ENCODE peak calls at places on chromosomes 11 and 22, in five cellular contexts. One of them, this sample, is unnamed.

GRCh38 chr11:132941024-132941646 is 591.2 kb downstream of the OPCML start:
- DNase-seq in HT1080: peak; percentile 20
- DNase-seq in NCI-H1694 treated with DMSO at 0.1 percent for 48 hours: peak; percentile 43
- DNase-seq in C1 segment of cervical spinal cord: no peak
- DNase-seq in left ventricle myocardium superior: no peak
- DNase-seq in this sample: peak; percentile 16

GRCh38 chr11:19552100-19552499 is 160.5 kb upstream of the NAV2 start:
- DNase-seq in HT1080: no peak
- DNase-seq in NCI-H1694 treated with DMSO at 0.1 percent for 48 hours: peak; percentile 81
- DNase-seq in left ventricle myocardium superior: no peak
- DNase-seq in C1 segment of cervical spinal cord: no peak
- DNase-seq in this sample: no peak

GRCh38 chr11:69530278-69531070 is 49.0 kb downstream of the LINC01488 start:
- DNase-seq in NCI-H1694 treated with DMSO at 0.1 percent for 48 hours: no peak
- DNase-seq in HT1080: no peak
- DNase-seq in left ventricle myocardium superior: no peak
- DNase-seq in C1 segment of cervical spinal cord: peak; percentile 26
- DNase-seq in this sample: no peak

GRCh38 chr11:102223859-102224258 is 93.4 kb upstream of the BIRC3 start:
- DNase-seq in left ventricle myocardium superior: no peak
- DNase-seq in NCI-H1694 treated with DMSO at 0.1 percent for 48 hours: no peak
- DNase-seq in C1 segment of cervical spinal cord: no peak
- DNase-seq in HT1080: no peak
- DNase-seq in this sample: no peak

GRCh38 chr22:45550416-45550815 is 47.7 kb downstream of the FBLN1 start:
- DNase-seq in NCI-H1694 treated with DMSO at 0.1 percent for 48 hours: no peak
- DNase-seq in HT1080: no peak
- DNase-seq in C1 segment of cervical spinal cord: no peak
- DNase-seq in left ventricle myocardium superior: no peak
- DNase-seq in this sample: no peak

GRCh38 chr22:24768537-24769374 is 5.8 kb downstream of the PIWIL3 start:
- DNase-seq in NCI-H1694 treated with DMSO at 0.1 percent for 48 hours: peak; percentile 66
- DNase-seq in C1 segment of cervical spinal cord: peak; percentile 8
- DNase-seq in left ventricle myocardium superior: peak; percentile 60
- DNase-seq in HT1080: peak; percentile 34
- DNase-seq in this sample: peak; percentile 54

GRCh38 chr11:1306186-1307162 is 3.0 kb downstream of the TOLLIP start:
- DNase-seq in C1 segment of cervical spinal cord: no peak
- DNase-seq in HT1080: no peak
- DNase-seq in left ventricle myocardium superior: peak; percentile 25
- DNase-seq in NCI-H1694 treated with DMSO at 0.1 percent for 48 hours: no peak
- DNase-seq in this sample: no peak

GRCh38 chr11:7514099-7514725 is 413 bp downstream of the PPFIBP2 start:
- DNase-seq in left ventricle myocardium superior: no peak
- DNase-seq in C1 segment of cervical spinal cord: no peak
- DNase-seq in HT1080: no peak
- DNase-seq in NCI-H1694 treated with DMSO at 0.1 percent for 48 hours: no peak
- DNase-seq in this sample: no peak

GRCh38 chr11:116931206-116931953 is 94.0 kb upstream of the APOA1 start:
- DNase-seq in C1 segment of cervical spinal cord: no peak
- DNase-seq in HT1080: peak; percentile 64
- DNase-seq in NCI-H1694 treated with DMSO at 0.1 percent for 48 hours: no peak
- DNase-seq in left ventricle myocardium superior: no peak
- DNase-seq in this sample: no peak

GRCh38 chr11:128359515-128359914 is 227.8 kb downstream of the ETS1 start:
- DNase-seq in NCI-H1694 treated with DMSO at 0.1 percent for 48 hours: no peak
- DNase-seq in left ventricle myocardium superior: no peak
- DNase-seq in C1 segment of cervical spinal cord: no peak
- DNase-seq in HT1080: no peak
- DNase-seq in this sample: peak; percentile 4

GRCh38 chr22:25199726-25200520 is at the start of gene CRYBB3:
- DNase-seq in HT1080: no peak
- DNase-seq in left ventricle myocardium superior: no peak
- DNase-seq in C1 segment of cervical spinal cord: no peak
- DNase-seq in NCI-H1694 treated with DMSO at 0.1 percent for 48 hours: no peak
- DNase-seq in this sample: no peak

GRCh38 chr11:68002943-68003845 is 703 bp downstream of the UNC93B1 start:
- DNase-seq in HT1080: no peak
- DNase-seq in NCI-H1694 treated with DMSO at 0.1 percent for 48 hours: no peak
- DNase-seq in C1 segment of cervical spinal cord: no peak
- DNase-seq in left ventricle myocardium superior: peak; percentile 68
- DNase-seq in this sample: no peak

GRCh38 chr11:46826310-46827044 is 19.6 kb downstream of the CKAP5 start:
- DNase-seq in NCI-H1694 treated with DMSO at 0.1 percent for 48 hours: no peak
- DNase-seq in C1 segment of cervical spinal cord: peak; percentile 45
- DNase-seq in HT1080: peak; percentile 84
- DNase-seq in left ventricle myocardium superior: peak; percentile 92
- DNase-seq in this sample: peak; percentile 45

GRCh38 chr11:23112987-23113886 is 253.0 kb upstream of the CCDC179 start:
- DNase-seq in NCI-H1694 treated with DMSO at 0.1 percent for 48 hours: peak; percentile 32
- DNase-seq in HT1080: peak; percentile 52
- DNase-seq in C1 segment of cervical spinal cord: no peak
- DNase-seq in left ventricle myocardium superior: no peak
- DNase-seq in this sample: peak; percentile 68

GRCh38 chr11:132683602-132684001 is 848.7 kb downstream of the OPCML start:
- DNase-seq in C1 segment of cervical spinal cord: no peak
- DNase-seq in left ventricle myocardium superior: no peak
- DNase-seq in NCI-H1694 treated with DMSO at 0.1 percent for 48 hours: no peak
- DNase-seq in HT1080: peak; percentile 15
- DNase-seq in this sample: no peak

GRCh38 chr11:95108159-95108611 is 18.5 kb downstream of the ENDOD1 start:
- DNase-seq in HT1080: peak; percentile 92
- DNase-seq in NCI-H1694 treated with DMSO at 0.1 percent for 48 hours: no peak
- DNase-seq in C1 segment of cervical spinal cord: no peak
- DNase-seq in left ventricle myocardium superior: peak; percentile 32
- DNase-seq in this sample: peak; percentile 72

GRCh38 chr11:34492806-34493414 is 20.7 kb downstream of the ELF5 start:
- DNase-seq in left ventricle myocardium superior: peak; percentile 64
- DNase-seq in HT1080: peak; percentile 49
- DNase-seq in C1 segment of cervical spinal cord: no peak
- DNase-seq in NCI-H1694 treated with DMSO at 0.1 percent for 48 hours: peak; percentile 50
- DNase-seq in this sample: peak; percentile 78

GRCh38 chr22:19018256-19018655 is 82.2 kb upstream of the PRODH start:
- DNase-seq in HT1080: no peak
- DNase-seq in C1 segment of cervical spinal cord: no peak
- DNase-seq in NCI-H1694 treated with DMSO at 0.1 percent for 48 hours: no peak
- DNase-seq in left ventricle myocardium superior: no peak
- DNase-seq in this sample: no peak

GRCh38 chr11:33892906-33893594 is 1.2 kb upstream of the LMO2 start:
- DNase-seq in NCI-H1694 treated with DMSO at 0.1 percent for 48 hours: no peak
- DNase-seq in left ventricle myocardium superior: no peak
- DNase-seq in HT1080: no peak
- DNase-seq in C1 segment of cervical spinal cord: no peak
- DNase-seq in this sample: no peak

GRCh38 chr22:30934053-30934452 is 34.5 kb downstream of the MORC2 start:
- DNase-seq in left ventricle myocardium superior: no peak
- DNase-seq in HT1080: no peak
- DNase-seq in NCI-H1694 treated with DMSO at 0.1 percent for 48 hours: no peak
- DNase-seq in C1 segment of cervical spinal cord: no peak
- DNase-seq in this sample: no peak

GRCh38 chr22:25663654-25664053 is 78.3 kb upstream of the MYO18B start:
- DNase-seq in HT1080: no peak
- DNase-seq in left ventricle myocardium superior: no peak
- DNase-seq in C1 segment of cervical spinal cord: no peak
- DNase-seq in NCI-H1694 treated with DMSO at 0.1 percent for 48 hours: no peak
- DNase-seq in this sample: no peak

GRCh38 chr22:48957311-48957986 is 870.2 kb downstream of the BRD1 start:
- DNase-seq in HT1080: no peak
- DNase-seq in C1 segment of cervical spinal cord: no peak
- DNase-seq in left ventricle myocardium superior: no peak
- DNase-seq in NCI-H1694 treated with DMSO at 0.1 percent for 48 hours: no peak
- DNase-seq in this sample: no peak